ENCODE peak calls at places on chromosome 12, in five cellular contexts. G is activated T-cell treated with anti-CD3 and anti-CD28 coated beads for 24 hours, M is H54, C is B cell, I is GM19239. B is an unnamed sample.
A peak's percentile ranks its signal among the peaks of the same experiment; 100 is the strongest.

GRCh38 chr12:64186789-64187188 is 35.3 kb downstream of the KICS2 start:
- DNase-seq in G (no peak), M (no peak), C (no peak), I (no peak), B (no peak)

GRCh38 chr12:46998811-46999368 is 80.5 kb upstream of the PCED1B start:
- DNase-seq in G (no peak), M (peak; percentile 27), C (no peak), I (no peak), B (no peak)

GRCh38 chr12:45914090-45914489 is 76.3 kb downstream of the SCAF11 start:
- DNase-seq in G (no peak), M (peak; percentile 54), C (no peak), I (no peak), B (peak; percentile 11)

GRCh38 chr12:89529738-89530137 is 3.9 kb upstream of the POC1B start:
- DNase-seq in G (no peak), M (peak; percentile 37), C (peak; percentile 59), I (peak; percentile 25), B (no peak)

GRCh38 chr12:38465020-38465419 is 148.4 kb downstream of the ALG10B start:
- DNase-seq in G (no peak), M (no peak), C (no peak), I (no peak), B (no peak)

GRCh38 chr12:15629108-15629507 is 160.1 kb downstream of the EPS8 start:
- DNase-seq in G (no peak), M (peak; percentile 27), C (no peak), I (peak; percentile 2), B (peak; percentile 79)

GRCh38 chr12:104137175-104137901 is 672 bp downstream of the NFYB start:
- DNase-seq in G (peak; percentile 34), M (peak; percentile 47), C (no peak), I (peak; percentile 56), B (no peak)

GRCh38 chr12:53302903-53303302 is 3.4 kb downstream of the MYG1 start:
- DNase-seq in G (no peak), M (no peak), C (no peak), I (no peak), B (no peak)

GRCh38 chr12:90299121-90299520 is 590.5 kb upstream of the ATP2B1 start:
- DNase-seq in G (no peak), M (no peak), C (no peak), I (peak; percentile 2), B (no peak)

GRCh38 chr12:3353621-3354020 is 137.4 kb upstream of the PRMT8 start:
- DNase-seq in G (no peak), M (no peak), C (no peak), I (no peak), B (no peak)

GRCh38 chr12:68785823-68786222 is 22.2 kb upstream of the MDM2 start:
- DNase-seq in G (no peak), M (no peak), C (no peak), I (no peak), B (no peak)

GRCh38 chr12:28421374-28421773 is 231.1 kb downstream of the CCDC91 start:
- DNase-seq in G (no peak), M (no peak), C (no peak), I (no peak), B (no peak)

GRCh38 chr12:89138048-89138852 is 214.1 kb downstream of the DUSP6 start:
- DNase-seq in G (peak; percentile 8), M (no peak), C (no peak), I (no peak), B (no peak)

GRCh38 chr12:48414046-48414445 is 58.3 kb upstream of the ANP32D start:
- DNase-seq in G (no peak), M (no peak), C (no peak), I (no peak), B (no peak)

GRCh38 chr12:65443038-65443437 is 164.6 kb downstream of the MSRB3 start:
- DNase-seq in G (no peak), M (no peak), C (no peak), I (no peak), B (no peak)

GRCh38 chr12:768434-768833 is 16.1 kb downstream of the WNK1 start:
- DNase-seq in G (no peak), M (no peak), C (no peak), I (no peak), B (no peak)

GRCh38 chr12:128458301-128458974 is 191.5 kb downstream of the TMEM132C start:
- DNase-seq in G (no peak), M (no peak), C (no peak), I (no peak), B (no peak)

GRCh38 chr12:14879222-14879933 is 6.3 kb downstream of the MGP start:
- DNase-seq in G (no peak), M (no peak), C (no peak), I (no peak), B (no peak)

GRCh38 chr12:108193922-108194321 is 64.8 kb downstream of the WSCD2 start:
- DNase-seq in G (no peak), M (peak; percentile 44), C (peak; percentile 29), I (peak; percentile 48), B (no peak)

GRCh38 chr12:123908884-123909807 is 63.5 kb downstream of the CCDC92 start:
- DNase-seq in G (no peak), M (no peak), C (no peak), I (no peak), B (no peak)

GRCh38 chr12:2924019-2924418 is 33.3 kb downstream of the TULP3 start:
- DNase-seq in G (no peak), M (peak; percentile 35), C (no peak), I (no peak), B (no peak)

GRCh38 chr12:3493225-3494049 is 2.4 kb downstream of the PRMT8 start:
- DNase-seq in G (no peak), M (no peak), C (no peak), I (no peak), B (no peak)